ENCODE peak calls at places on chromosomes 5 and 9, in five cellular contexts. P is CD8-positive, alpha-beta T cell; R is transverse colon; X is GM06990; K is adrenal gland. H is an unnamed sample.

GRCh38 chr9:95003694-95004451 is 277.4 kb downstream of the AOPEP start:
- DNase-seq in P (no peak), R (peak; percentile 70), X (peak; percentile 52), K (peak; percentile 65), H (peak; percentile 67)

GRCh38 chr5:10018670-10019069 is 231.0 kb downstream of the ATPSCKMT start:
- DNase-seq in P (no peak), R (no peak), X (no peak), K (no peak), H (no peak)

GRCh38 chr9:107208121-107208520 is 75.0 kb upstream of the RAD23B start:
- DNase-seq in P (no peak), R (no peak), X (no peak), K (no peak), H (no peak)

GRCh38 chr5:137595680-137596079 is 96.6 kb upstream of the SPOCK1 start:
- DNase-seq in P (no peak), R (no peak), X (no peak), K (no peak), H (no peak)

GRCh38 chr5:138700581-138701362 is 52.5 kb upstream of the CTNNA1 start:
- DNase-seq in P (no peak), R (no peak), X (no peak), K (no peak), H (no peak)

GRCh38 chr5:176364765-176365662 is at the start of gene ARL10:
- DNase-seq in P (peak; percentile 29), R (peak; percentile 41), X (peak; percentile 73), K (no peak), H (peak; percentile 73)

GRCh38 chr5:93602261-93603149 is 19.5 kb downstream of the NR2F1 start:
- DNase-seq in P (no peak), R (no peak), X (no peak), K (no peak), H (no peak)

GRCh38 chr5:98735806-98736507 is 37.5 kb upstream of the RGMB start:
- DNase-seq in P (no peak), R (no peak), X (no peak), K (no peak), H (no peak)

GRCh38 chr5:81268797-81269196 is 32.6 kb upstream of the ZCCHC9 start:
- DNase-seq in P (no peak), R (no peak), X (no peak), K (no peak), H (no peak)

GRCh38 chr9:113581865-113582697 is 118.6 kb downstream of the RGS3 start:
- DNase-seq in P (peak; percentile 70), R (peak; percentile 87), X (peak; percentile 90), K (peak; percentile 93), H (peak; percentile 46)

GRCh38 chr9:92715488-92716231 is 45.7 kb upstream of the IPPK start:
- DNase-seq in P (no peak), R (no peak), X (no peak), K (peak; percentile 90), H (no peak)

GRCh38 chr9:38432922-38433510 is 8.8 kb upstream of the IGFBPL1 start:
- DNase-seq in P (no peak), R (no peak), X (no peak), K (no peak), H (peak; percentile 39)

GRCh38 chr5:112971285-112971684 is 5.3 kb upstream of the DCP2 start:
- DNase-seq in P (no peak), R (no peak), X (no peak), K (no peak), H (no peak)

GRCh38 chr5:141501805-141502204 is 12.9 kb downstream of the PCDHGC5 start:
- DNase-seq in P (no peak), R (no peak), X (no peak), K (no peak), H (no peak)

GRCh38 chr9:120561699-120562098 is 18.3 kb downstream of the CDK5RAP2 start:
- DNase-seq in P (no peak), R (no peak), X (no peak), K (no peak), H (no peak)

GRCh38 chr5:36602711-36603321 is 3.6 kb upstream of the SLC1A3 start:
- DNase-seq in P (no peak), R (no peak), X (no peak), K (no peak), H (no peak)

GRCh38 chr5:64625678-64626077 is 64.6 kb upstream of the SHISAL2B start:
- DNase-seq in P (no peak), R (no peak), X (no peak), K (no peak), H (no peak)

GRCh38 chr9:108045851-108046250 is 556.3 kb upstream of the KLF4 start:
- DNase-seq in P (no peak), R (no peak), X (no peak), K (no peak), H (no peak)

GRCh38 chr9:84711936-84712335 is 42.4 kb downstream of the NTRK2 start:
- DNase-seq in P (no peak), R (peak; percentile 34), X (no peak), K (peak; percentile 62), H (no peak)

GRCh38 chr9:130877300-130877699 is 19.3 kb downstream of the QRFP start:
- DNase-seq in P (no peak), R (no peak), X (no peak), K (no peak), H (no peak)

GRCh38 chr5:14244721-14245518 is 101.8 kb downstream of the TRIO start:
- DNase-seq in P (no peak), R (no peak), X (no peak), K (no peak), H (no peak)

GRCh38 chr9:33244150-33244784 is 4.3 kb downstream of the SPINK4 start:
- DNase-seq in P (no peak), R (no peak), X (no peak), K (no peak), H (no peak)

GRCh38 chr5:171907731-171908343 is 98.6 kb downstream of the FBXW11 start:
- DNase-seq in P (peak; percentile 13), R (peak; percentile 15), X (no peak), K (peak; percentile 23), H (peak; percentile 62)

GRCh38 chr9:124037790-124038189 is 26.2 kb downstream of the LHX2 start:
- DNase-seq in P (no peak), R (no peak), X (no peak), K (no peak), H (no peak)

GRCh38 chr5:117405197-117405596 is 830.6 kb upstream of the SEMA6A start:
- DNase-seq in P (no peak), R (no peak), X (no peak), K (no peak), H (no peak)

GRCh38 chr5:177427211-177427822 is 841 bp downstream of the GRK6 start:
- DNase-seq in P (no peak), R (no peak), X (peak; percentile 51), K (no peak), H (peak; percentile 67)

GRCh38 chr9:79617395-79617794 is 45.6 kb downstream of the TLE4 start:
- DNase-seq in P (no peak), R (peak; percentile 52), X (no peak), K (peak; percentile 69), H (no peak)

GRCh38 chr9:89143266-89143665 is 35.4 kb downstream of the SHC3 start:
- DNase-seq in P (no peak), R (no peak), X (no peak), K (no peak), H (no peak)

GRCh38 chr5:58201922-58202648 is 257.8 kb downstream of the PLK2 start:
- DNase-seq in P (no peak), R (no peak), X (no peak), K (no peak), H (no peak)

GRCh38 chr5:119945696-119946095 is 316.3 kb downstream of the FAM170A start:
- DNase-seq in P (no peak), R (no peak), X (no peak), K (no peak), H (no peak)

GRCh38 chr5:67214713-67215591 is 18.4 kb upstream of the CD180 start:
- DNase-seq in P (no peak), R (peak; percentile 70), X (no peak), K (no peak), H (no peak)

GRCh38 chr5:16957305-16958165 is 21.4 kb upstream of the MYO10 start:
- DNase-seq in P (no peak), R (no peak), X (no peak), K (no peak), H (no peak)

GRCh38 chr5:168531191-168531590 is 2.1 kb downstream of the FBLL1 start:
- DNase-seq in P (no peak), R (no peak), X (no peak), K (no peak), H (no peak)

GRCh38 chr5:139698461-139699146 is 50.5 kb downstream of the CXXC5 start:
- DNase-seq in P (no peak), R (peak; percentile 78), X (no peak), K (peak; percentile 85), H (peak; percentile 71)

GRCh38 chr5:149543361-149544198 is 7.7 kb downstream of the CSNK1A1 start:
- DNase-seq in P (no peak), R (no peak), X (no peak), K (no peak), H (no peak)

GRCh38 chr5:145787507-145787906 is 47.6 kb downstream of the PRELID2 start:
- DNase-seq in P (no peak), R (no peak), X (no peak), K (no peak), H (no peak)
- H3K36me3 ChIP-seq in P (no peaks in the 10 kb centered on the region), R (no peaks in the 10 kb centered on the region), X (no peaks in the 10 kb centered on the region), K (no peaks in the 10 kb centered on the region), H (no peaks in the 10 kb centered on the region)

GRCh38 chr9:68678430-68678829 is 26.6 kb upstream of the PIP5K1B start:
- DNase-seq in P (no peak), R (peak; percentile 10), X (no peak), K (peak; percentile 17), H (peak; percentile 44)
- TF ChIP-seq CTCF in P (no peak), R (no peak), X (peak; percentile 64), K (peak; percentile 15), H (peak; percentile 56)

GRCh38 chr9:127848756-127849504 is 5.5 kb downstream of the ENG start:
- DNase-seq in P (no peak), R (no peak), X (no peak), K (no peak), H (no peak)
- H3K36me3 ChIP-seq in P (no peaks in the 10 kb centered on the region), R (no peaks in the 10 kb centered on the region), X (no peaks in the 10 kb centered on the region), K (no peaks in the 10 kb centered on the region), H (no peaks in the 10 kb centered on the region)

GRCh38 chr5:2711446-2712425 is 39.7 kb downstream of the IRX2 start:
- DNase-seq in P (no peak), R (no peak), X (no peak), K (no peak), H (no peak)

GRCh38 chr5:2708751-2709150 is 42.7 kb downstream of the IRX2 start:
- DNase-seq in P (no peak), R (no peak), X (no peak), K (no peak), H (no peak)

GRCh38 chr5:2709996-2710689 is 41.3 kb downstream of the IRX2 start:
- DNase-seq in P (no peak), R (no peak), X (no peak), K (no peak), H (no peak)

GRCh38 chr5:2708132-2708531 is 43.3 kb downstream of the IRX2 start:
- DNase-seq in P (no peak), R (no peak), X (no peak), K (no peak), H (no peak)

GRCh38 chr5:2710910-2711309 is 40.6 kb downstream of the IRX2 start:
- DNase-seq in P (no peak), R (no peak), X (no peak), K (no peak), H (no peak)
- TF ChIP-seq CTCF in P (no peak), R (no peak), X (no peak), K (no peak), H (no peak)